ENCODE peak calls at places on chromosomes 12 and 14, in eight cellular contexts. B is heart right ventricle, G is DND-41, H is tibial nerve, V is AG09309, U is body of pancreas, R is fibroblast of the aortic adventitia, A is astrocyte of the spinal cord. C is an unnamed sample.

GRCh38 chr14:100738704-100739131 is 12.0 kb downstream of the DLK1 start:
- DNase-seq in B (no peak), G (no peak), R (no peak), U (no peak), A (no peak), H (no peak), V (no peak), C (no peak)

GRCh38 chr12:553216-554000 is 93.7 kb downstream of the B4GALNT3 start:
- DNase-seq in U (no peak), H (no peak), R (no peak), B (no peak), G (no peak), A (no peak), V (no peak), C (peak; percentile 69)

GRCh38 chr12:120168337-120168736 is 26.2 kb downstream of the GCN1 start:
- DNase-seq in R (no peak), A (no peak), V (no peak), B (no peak), H (no peak), U (no peak), G (no peak), C (no peak)

GRCh38 chr12:110180591-110181005 is 56.4 kb downstream of the IFT81 start:
- DNase-seq in G (no peak), B (no peak), A (peak; percentile 30), U (no peak), R (peak; percentile 90), V (peak; percentile 81), H (no peak), C (no peak)

GRCh38 chr12:107329569-107330324 is 236.4 kb upstream of the CRY1 start:
- DNase-seq in V (no peak), A (peak; percentile 51), G (no peak), B (no peak), H (no peak), R (peak; percentile 63), U (no peak), C (no peak)

GRCh38 chr12:95637471-95638155 is 86.3 kb upstream of the USP44 start:
- DNase-seq in H (no peak), V (peak; percentile 84), R (peak; percentile 94), U (no peak), A (peak; percentile 81), B (no peak), G (no peak), C (no peak)

GRCh38 chr12:51788876-51789275 is 59.6 kb downstream of the FIGNL2 start:
- DNase-seq in V (peak; percentile 28), R (peak; percentile 14), G (no peak), A (peak; percentile 56), U (no peak), H (no peak), B (no peak), C (peak; percentile 15)

GRCh38 chr12:117845271-117845904 is 123.4 kb downstream of the KSR2 start:
- DNase-seq in U (no peak), B (no peak), H (no peak), V (no peak), G (no peak), A (no peak), R (no peak), C (peak; percentile 2)

GRCh38 chr14:92403981-92404380 is 81.0 kb downstream of the SLC24A4 start:
- DNase-seq in G (no peak), B (no peak), U (no peak), V (no peak), R (no peak), H (no peak), A (no peak), C (no peak)

GRCh38 chr14:45222485-45223262 is 30.3 kb downstream of the MIS18BP1 start:
- DNase-seq in B (no peak), U (no peak), V (no peak), G (no peak), A (no peak), R (no peak), H (no peak), C (peak; percentile 49)

GRCh38 chr12:8033153-8034044 is 883 bp downstream of the FOXJ2 start:
- DNase-seq in B (peak; percentile 71), H (peak; percentile 48), R (no peak), U (peak; percentile 38), G (peak; percentile 69), V (no peak), A (peak; percentile 35), C (peak; percentile 55)

GRCh38 chr12:3173008-3173553 is 95.9 kb downstream of the TSPAN9 start:
- DNase-seq in V (no peak), A (no peak), G (no peak), U (no peak), R (no peak), B (no peak), H (no peak), C (no peak)

GRCh38 chr14:105918496-105919262 is 392.3 kb downstream of the TMEM121 start:
- DNase-seq in H (no peak), B (peak; percentile 4), G (no peak), V (no peak), A (no peak), U (no peak), R (no peak), C (peak; percentile 35)

GRCh38 chr14:31420013-31420318 is 384 bp downstream of the HEATR5A start:
- DNase-seq in A (no peak), G (no peak), R (no peak), U (peak; percentile 81), H (no peak), V (no peak), B (peak; percentile 50), C (peak; percentile 39)

GRCh38 chr12:31524791-31525495 is 66.0 kb downstream of the DENND5B start:
- DNase-seq in A (peak; percentile 53), B (no peak), G (no peak), V (no peak), H (no peak), R (peak; percentile 56), U (no peak), C (peak; percentile 78)

GRCh38 chr14:45089813-45090212 is 5.9 kb downstream of the PRPF39 start:
- DNase-seq in A (peak; percentile 40), B (no peak), V (no peak), R (no peak), H (no peak), G (no peak), U (no peak), C (peak; percentile 70)

GRCh38 chr14:55057919-55058318 is 6.5 kb downstream of the MAPK1IP1L start:
- DNase-seq in H (no peak), V (no peak), A (no peak), G (no peak), B (no peak), R (no peak), U (no peak), C (no peak)

GRCh38 chr12:122834229-122834920 is 882 bp upstream of the HIP1R start:
- DNase-seq in B (no peak), V (no peak), R (peak; percentile 67), U (peak; percentile 55), H (no peak), A (peak; percentile 56), G (no peak), C (no peak)

GRCh38 chr12:116006141-116006540 is 271.4 kb downstream of the MED13L start:
- DNase-seq in B (no peak), U (no peak), G (no peak), A (no peak), V (no peak), R (no peak), H (no peak), C (no peak)

GRCh38 chr12:92122941-92123779 is 22.5 kb downstream of the BTG1 start:
- DNase-seq in B (no peak), A (no peak), R (no peak), H (no peak), G (no peak), U (no peak), V (no peak), C (no peak)

DNA sequence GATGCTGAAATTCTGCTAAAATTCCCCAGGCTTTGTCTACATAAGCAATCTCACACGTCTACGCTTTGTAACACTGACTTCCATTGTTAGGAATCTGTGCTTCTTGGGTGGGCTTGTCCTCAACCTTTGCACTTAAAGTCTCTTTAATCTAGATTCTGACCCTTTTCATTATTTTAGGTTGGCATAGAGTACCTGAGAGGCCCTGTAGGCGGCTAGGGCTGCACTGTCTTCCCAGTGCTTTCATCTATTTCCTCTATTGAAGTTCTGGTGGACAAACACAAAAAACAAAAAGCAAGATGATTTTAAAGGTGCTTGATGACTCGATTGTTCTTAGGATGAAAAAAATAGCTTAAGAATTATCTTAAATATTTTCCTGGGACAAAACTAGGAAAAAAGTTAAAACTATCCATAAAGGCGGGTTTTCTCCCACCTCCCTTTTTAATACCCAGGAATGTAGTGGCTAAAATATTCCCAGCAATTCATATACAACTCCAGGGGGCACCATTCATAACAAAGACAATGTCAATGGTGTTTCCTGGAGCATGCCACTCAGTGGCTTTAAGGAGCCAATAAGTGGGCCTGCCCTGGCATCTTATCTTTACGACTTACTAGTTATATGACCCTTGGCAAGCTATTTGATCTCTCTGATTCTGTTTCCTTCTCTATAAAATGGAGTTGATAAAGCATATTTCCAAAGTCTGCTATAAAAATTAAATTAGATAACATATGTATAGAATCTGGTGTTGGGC is 197.5 kb downstream of the STXBP6 start:
- DNase-seq in G (no peak), A (no peak), U (no peak), R (no peak), B (no peak), H (no peak), V (no peak), C (no peak)
- TF ChIP-seq CTCF in G (no peak), A (no peak), U (no peak), R (no peak), B (no peak), H (no peak), V (no peak), C (no peak)

DNA sequence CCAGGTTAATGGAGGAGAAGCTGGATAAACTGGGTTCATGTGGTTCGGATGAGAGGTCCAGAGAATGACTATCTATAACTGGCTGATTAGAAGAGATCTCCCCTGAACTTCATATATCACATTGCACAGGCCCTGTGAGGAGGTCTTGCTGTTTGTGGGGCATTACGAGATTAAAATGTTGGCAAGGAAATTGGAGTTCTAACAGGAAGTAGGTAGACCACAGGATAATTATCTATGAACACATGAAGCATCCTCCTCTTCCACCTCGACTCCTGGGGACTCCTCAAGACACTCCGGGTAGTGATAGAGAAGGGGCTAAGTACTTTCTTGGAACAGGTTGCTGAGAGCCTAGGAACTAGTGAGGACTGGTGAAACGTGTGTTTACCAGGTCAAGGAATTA is 418.8 kb downstream of the KCNH5 start:
- DNase-seq in U (no peak), G (no peak), V (no peak), H (no peak), A (no peak), R (no peak), B (no peak), C (no peak)
- H3K4me3 ChIP-seq in U (no peak overlapping the region), G (no peak overlapping the region), V (no peak overlapping the region), H (no peak overlapping the region), A (no peak overlapping the region), R (no peak overlapping the region), B (no peak overlapping the region), C (no peak overlapping the region)

GRCh38 chr12:90481748-90482147 is 473.2 kb downstream of the CCER1 start:
- DNase-seq in G (no peak), A (no peak), B (no peak), H (no peak), R (no peak), V (no peak), U (no peak), C (no peak)

GRCh38 chr12:90479237-90479636 is 475.7 kb downstream of the CCER1 start:
- DNase-seq in U (no peak), H (no peak), B (no peak), A (no peak), R (no peak), V (no peak), G (no peak), C (no peak)

GRCh38 chr12:90484130-90484529 is 470.8 kb downstream of the CCER1 start:
- DNase-seq in G (no peak), V (no peak), R (no peak), U (no peak), A (no peak), B (no peak), H (no peak), C (no peak)
- TF ChIP-seq CTCF in G (no peak), V (no peak), R (no peak), U (no peak), A (no peak), B (no peak), H (no peak), C (no peak)

GRCh38 chr14:69263364-69263763 is 3.4 kb downstream of the GALNT16 start:
- DNase-seq in B (peak; percentile 66), G (no peak), R (peak; percentile 99), V (peak; percentile 97), A (peak; percentile 93), H (peak; percentile 54), U (peak; percentile 37), C (no peak)
- H3K4me3 ChIP-seq in B (no peak overlapping the region), G (no peak overlapping the region), R (no peak overlapping the region), V (no peak overlapping the region), A (no peak overlapping the region), H (no peak overlapping the region), U (no peak overlapping the region), C (no peak overlapping the region)